ENCODE peak calls at places on chromosome 12, in eight cellular contexts. One of them, this sample, is unnamed.

GRCh38 chr12:39872425-39872824 is 233.5 kb downstream of the SLC2A13 start:
- DNase-seq in upper lobe of left lung: no peak
- DNase-seq in A549: no peak
- DNase-seq in right lobe of liver: no peak
- DNase-seq in heart left ventricle: no peak
- DNase-seq in lower leg skin: no peak
- DNase-seq in esophagus squamous epithelium: no peak
- DNase-seq in tibial nerve: no peak
- DNase-seq in this sample: no peak

GRCh38 chr12:5333096-5333495 is 98.8 kb upstream of the NTF3 start:
- DNase-seq in tibial nerve: no peak
- DNase-seq in A549: no peak
- DNase-seq in heart left ventricle: peak
- DNase-seq in lower leg skin: no peak
- DNase-seq in esophagus squamous epithelium: no peak
- DNase-seq in upper lobe of left lung: no peak
- DNase-seq in right lobe of liver: no peak
- DNase-seq in this sample: no peak

GRCh38 chr12:122124370-122124769 is 45.8 kb downstream of the MLXIP start:
- DNase-seq in upper lobe of left lung: no peak
- DNase-seq in right lobe of liver: peak
- DNase-seq in tibial nerve: no peak
- DNase-seq in esophagus squamous epithelium: no peak
- DNase-seq in heart left ventricle: no peak
- DNase-seq in lower leg skin: no peak
- DNase-seq in A549: no peak
- DNase-seq in this sample: no peak

GRCh38 chr12:103505371-103506236 is 9.8 kb upstream of the C12orf42 start:
- DNase-seq in A549: no peak
- DNase-seq in tibial nerve: no peak
- DNase-seq in lower leg skin: no peak
- DNase-seq in right lobe of liver: no peak
- DNase-seq in upper lobe of left lung: no peak
- DNase-seq in heart left ventricle: no peak
- DNase-seq in esophagus squamous epithelium: no peak
- DNase-seq in this sample: no peak

GRCh38 chr12:3992945-3993344 is 119.7 kb upstream of the PARP11 start:
- DNase-seq in heart left ventricle: no peak
- DNase-seq in esophagus squamous epithelium: no peak
- DNase-seq in right lobe of liver: no peak
- DNase-seq in upper lobe of left lung: no peak
- DNase-seq in lower leg skin: no peak
- DNase-seq in A549: no peak
- DNase-seq in tibial nerve: no peak
- DNase-seq in this sample: no peak

GRCh38 chr12:75020068-75020557 is 189.5 kb downstream of the KCNC2 start:
- DNase-seq in tibial nerve: no peak
- DNase-seq in A549: peak
- DNase-seq in right lobe of liver: no peak
- DNase-seq in heart left ventricle: no peak
- DNase-seq in lower leg skin: no peak
- DNase-seq in esophagus squamous epithelium: no peak
- DNase-seq in upper lobe of left lung: no peak
- DNase-seq in this sample: no peak

GRCh38 chr12:120242275-120242799 is 23.2 kb downstream of the PXN start:
- DNase-seq in esophagus squamous epithelium: no peak
- DNase-seq in right lobe of liver: no peak
- DNase-seq in heart left ventricle: no peak
- DNase-seq in lower leg skin: no peak
- DNase-seq in upper lobe of left lung: no peak
- DNase-seq in A549: no peak
- DNase-seq in tibial nerve: no peak
- DNase-seq in this sample: no peak

GRCh38 chr12:51028811-51029146 is 2.6 kb upstream of the SLC11A2 start:
- DNase-seq in upper lobe of left lung: no peak
- DNase-seq in esophagus squamous epithelium: no peak
- DNase-seq in lower leg skin: no peak
- DNase-seq in right lobe of liver: no peak
- DNase-seq in heart left ventricle: no peak
- DNase-seq in A549: no peak
- DNase-seq in tibial nerve: no peak
- DNase-seq in this sample: no peak

GRCh38 chr12:106144847-106145246 is 6.1 kb upstream of the NUAK1 start:
- DNase-seq in esophagus squamous epithelium: no peak
- DNase-seq in lower leg skin: no peak
- DNase-seq in tibial nerve: no peak
- DNase-seq in A549: no peak
- DNase-seq in heart left ventricle: no peak
- DNase-seq in right lobe of liver: no peak
- DNase-seq in upper lobe of left lung: no peak
- DNase-seq in this sample: no peak

GRCh38 chr12:10191865-10192264 is 13.0 kb downstream of the TMEM52B start:
- DNase-seq in lower leg skin: no peak
- DNase-seq in right lobe of liver: no peak
- DNase-seq in esophagus squamous epithelium: no peak
- DNase-seq in heart left ventricle: no peak
- DNase-seq in tibial nerve: no peak
- DNase-seq in upper lobe of left lung: no peak
- DNase-seq in A549: no peak
- DNase-seq in this sample: no peak

GRCh38 chr12:57386187-57386720 is 44.6 kb downstream of the R3HDM2 start:
- DNase-seq in A549: no peak
- DNase-seq in right lobe of liver: no peak
- DNase-seq in lower leg skin: no peak
- DNase-seq in esophagus squamous epithelium: no peak
- DNase-seq in heart left ventricle: no peak
- DNase-seq in tibial nerve: no peak
- DNase-seq in upper lobe of left lung: peak
- DNase-seq in this sample: no peak

GRCh38 chr12:44317651-44318126 is 481.8 kb downstream of the TMEM117 start:
- DNase-seq in right lobe of liver: no peak
- DNase-seq in A549: peak
- DNase-seq in esophagus squamous epithelium: no peak
- DNase-seq in tibial nerve: no peak
- DNase-seq in heart left ventricle: no peak
- DNase-seq in upper lobe of left lung: no peak
- DNase-seq in lower leg skin: no peak
- DNase-seq in this sample: no peak

GRCh38 chr12:24864796-24865125 is 84.1 kb downstream of the BCAT1 start:
- DNase-seq in right lobe of liver: no peak
- DNase-seq in heart left ventricle: no peak
- DNase-seq in tibial nerve: no peak
- DNase-seq in upper lobe of left lung: no peak
- DNase-seq in A549: no peak
- DNase-seq in esophagus squamous epithelium: no peak
- DNase-seq in lower leg skin: no peak
- DNase-seq in this sample: no peak

GRCh38 chr12:115687094-115687493 is 590.4 kb downstream of the MED13L start:
- DNase-seq in heart left ventricle: no peak
- DNase-seq in lower leg skin: no peak
- DNase-seq in esophagus squamous epithelium: no peak
- DNase-seq in right lobe of liver: no peak
- DNase-seq in upper lobe of left lung: no peak
- DNase-seq in A549: no peak
- DNase-seq in tibial nerve: no peak
- DNase-seq in this sample: no peak

GRCh38 chr12:4829793-4830162 is 79.9 kb upstream of the KCNA1 start:
- DNase-seq in heart left ventricle: no peak
- DNase-seq in esophagus squamous epithelium: no peak
- DNase-seq in right lobe of liver: no peak
- DNase-seq in upper lobe of left lung: no peak
- DNase-seq in lower leg skin: no peak
- DNase-seq in tibial nerve: no peak
- DNase-seq in A549: no peak
- DNase-seq in this sample: no peak

GRCh38 chr12:47110011-47110541 is 30.3 kb upstream of the AMIGO2 start:
- DNase-seq in lower leg skin: no peak
- DNase-seq in heart left ventricle: no peak
- DNase-seq in right lobe of liver: no peak
- DNase-seq in upper lobe of left lung: no peak
- DNase-seq in A549: no peak
- DNase-seq in esophagus squamous epithelium: no peak
- DNase-seq in tibial nerve: no peak
- DNase-seq in this sample: no peak

GRCh38 chr12:27524839-27525238 is 833 bp downstream of the PPFIBP1 start:
- DNase-seq in A549: peak
- DNase-seq in right lobe of liver: no peak
- DNase-seq in esophagus squamous epithelium: no peak
- DNase-seq in heart left ventricle: no peak
- DNase-seq in tibial nerve: no peak
- DNase-seq in lower leg skin: no peak
- DNase-seq in upper lobe of left lung: no peak
- DNase-seq in this sample: no peak

GRCh38 chr12:46154221-46154975 is 114.4 kb downstream of the SLC38A1 start:
- DNase-seq in A549: peak
- DNase-seq in lower leg skin: no peak
- DNase-seq in upper lobe of left lung: no peak
- DNase-seq in right lobe of liver: no peak
- DNase-seq in heart left ventricle: no peak
- DNase-seq in tibial nerve: no peak
- DNase-seq in esophagus squamous epithelium: no peak
- DNase-seq in this sample: no peak

GRCh38 chr12:3129301-3130052 is 52.3 kb downstream of the TSPAN9 start:
- DNase-seq in A549: no peak
- DNase-seq in right lobe of liver: no peak
- DNase-seq in lower leg skin: no peak
- DNase-seq in tibial nerve: no peak
- DNase-seq in upper lobe of left lung: no peak
- DNase-seq in heart left ventricle: no peak
- DNase-seq in esophagus squamous epithelium: no peak
- DNase-seq in this sample: no peak

GRCh38 chr12:95877622-95878021 is 18.9 kb downstream of the SNRPF start:
- DNase-seq in A549: no peak
- DNase-seq in upper lobe of left lung: no peak
- DNase-seq in right lobe of liver: no peak
- DNase-seq in lower leg skin: no peak
- DNase-seq in heart left ventricle: no peak
- DNase-seq in esophagus squamous epithelium: no peak
- DNase-seq in tibial nerve: no peak
- DNase-seq in this sample: no peak

GRCh38 chr12:112005419-112006395 is 7.3 kb downstream of the TMEM116 start:
- DNase-seq in esophagus squamous epithelium: no peak
- DNase-seq in right lobe of liver: no peak
- DNase-seq in lower leg skin: no peak
- DNase-seq in heart left ventricle: peak
- DNase-seq in upper lobe of left lung: no peak
- DNase-seq in tibial nerve: no peak
- DNase-seq in A549: peak
- DNase-seq in this sample: no peak
- TF ChIP-seq POLR2A in esophagus squamous epithelium: no peak
- TF ChIP-seq POLR2A in right lobe of liver: no peak
- TF ChIP-seq POLR2A in lower leg skin: no peak
- TF ChIP-seq POLR2A in heart left ventricle: no peak
- TF ChIP-seq POLR2A in upper lobe of left lung: no peak
- TF ChIP-seq POLR2A in tibial nerve: no peak
- TF ChIP-seq POLR2A in A549: no peak
- TF ChIP-seq POLR2A in this sample: no peak

GRCh38 chr12:62792526-62792925 is 142.4 kb downstream of the PPM1H start:
- DNase-seq in tibial nerve: no peak
- DNase-seq in A549: no peak
- DNase-seq in heart left ventricle: no peak
- DNase-seq in esophagus squamous epithelium: no peak
- DNase-seq in upper lobe of left lung: no peak
- DNase-seq in right lobe of liver: no peak
- DNase-seq in lower leg skin: no peak
- DNase-seq in this sample: no peak
- TF ChIP-seq POLR2A in tibial nerve: no peak
- TF ChIP-seq POLR2A in A549: no peak
- TF ChIP-seq POLR2A in heart left ventricle: no peak
- TF ChIP-seq POLR2A in esophagus squamous epithelium: no peak
- TF ChIP-seq POLR2A in upper lobe of left lung: no peak
- TF ChIP-seq POLR2A in right lobe of liver: no peak
- TF ChIP-seq POLR2A in lower leg skin: no peak
- TF ChIP-seq POLR2A in this sample: no peak

DNA sequence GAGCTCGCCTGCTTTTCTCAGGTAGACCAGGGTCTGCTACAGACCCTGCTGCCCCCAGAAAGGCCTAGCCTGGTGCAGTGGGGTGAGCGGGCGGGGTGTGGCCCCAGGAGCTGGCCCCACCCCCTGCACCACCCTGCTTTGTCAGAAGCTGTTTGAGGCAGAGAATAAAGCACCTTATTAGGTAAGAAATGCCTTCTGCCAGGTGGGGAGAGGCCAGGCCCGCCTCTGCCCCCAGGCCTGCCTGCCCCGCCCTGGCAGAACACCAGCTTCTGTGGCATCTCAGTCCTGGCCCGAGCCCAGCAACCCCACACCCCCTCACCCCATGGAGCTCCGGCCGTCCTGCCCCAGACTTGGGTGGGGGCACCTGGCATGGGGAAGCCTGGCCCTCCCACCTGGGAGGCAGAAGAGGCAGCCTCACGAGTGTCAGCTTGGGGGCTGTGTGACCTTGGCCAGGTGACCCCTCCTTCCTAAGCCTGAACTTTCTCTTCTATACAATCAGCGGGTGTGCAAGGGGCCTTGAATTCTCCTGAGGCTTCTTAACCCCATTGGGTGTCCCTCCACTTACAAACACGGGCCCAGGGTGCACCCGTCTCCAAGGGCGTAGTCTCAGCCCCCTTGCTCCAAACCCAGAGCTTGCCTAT is 43.2 kb downstream of the KRT80 start:
- DNase-seq in heart left ventricle: no peak
- DNase-seq in A549: peak
- DNase-seq in upper lobe of left lung: peak
- DNase-seq in lower leg skin: peak
- DNase-seq in tibial nerve: no peak
- DNase-seq in esophagus squamous epithelium: no peak
- DNase-seq in right lobe of liver: no peak
- DNase-seq in this sample: no peak
- TF ChIP-seq POLR2A in heart left ventricle: no peak
- TF ChIP-seq POLR2A in A549: no peak
- TF ChIP-seq POLR2A in upper lobe of left lung: no peak
- TF ChIP-seq POLR2A in lower leg skin: no peak
- TF ChIP-seq POLR2A in tibial nerve: no peak
- TF ChIP-seq POLR2A in esophagus squamous epithelium: peak
- TF ChIP-seq POLR2A in right lobe of liver: no peak
- TF ChIP-seq POLR2A in this sample: no peak

GRCh38 chr12:12725086-12725955 is 8.2 kb downstream of the CDKN1B start:
- DNase-seq in upper lobe of left lung: peak
- DNase-seq in esophagus squamous epithelium: peak
- DNase-seq in tibial nerve: peak
- DNase-seq in heart left ventricle: peak
- DNase-seq in A549: peak
- DNase-seq in right lobe of liver: peak
- DNase-seq in lower leg skin: peak
- DNase-seq in this sample: peak

GRCh38 chr12:12723681-12724420 is 6.7 kb downstream of the CDKN1B start:
- DNase-seq in A549: peak
- DNase-seq in heart left ventricle: peak
- DNase-seq in lower leg skin: no peak
- DNase-seq in tibial nerve: no peak
- DNase-seq in esophagus squamous epithelium: no peak
- DNase-seq in right lobe of liver: peak
- DNase-seq in upper lobe of left lung: peak
- DNase-seq in this sample: peak

GRCh38 chr12:12724421-12725085 is 7.4 kb downstream of the CDKN1B start:
- DNase-seq in upper lobe of left lung: no peak
- DNase-seq in tibial nerve: no peak
- DNase-seq in A549: no peak
- DNase-seq in right lobe of liver: no peak
- DNase-seq in esophagus squamous epithelium: no peak
- DNase-seq in lower leg skin: no peak
- DNase-seq in heart left ventricle: no peak
- DNase-seq in this sample: no peak

GRCh38 chr12:12726543-12727093 is 9.4 kb downstream of the CDKN1B start:
- DNase-seq in lower leg skin: no peak
- DNase-seq in A549: peak
- DNase-seq in heart left ventricle: no peak
- DNase-seq in right lobe of liver: no peak
- DNase-seq in tibial nerve: no peak
- DNase-seq in upper lobe of left lung: no peak
- DNase-seq in esophagus squamous epithelium: no peak
- DNase-seq in this sample: no peak

GRCh38 chr12:12725956-12726542 is 8.9 kb downstream of the CDKN1B start:
- DNase-seq in esophagus squamous epithelium: no peak
- DNase-seq in tibial nerve: no peak
- DNase-seq in upper lobe of left lung: peak
- DNase-seq in heart left ventricle: no peak
- DNase-seq in lower leg skin: no peak
- DNase-seq in A549: no peak
- DNase-seq in right lobe of liver: no peak
- DNase-seq in this sample: no peak
- TF ChIP-seq POLR2A in esophagus squamous epithelium: no peak
- TF ChIP-seq POLR2A in tibial nerve: no peak
- TF ChIP-seq POLR2A in upper lobe of left lung: no peak
- TF ChIP-seq POLR2A in heart left ventricle: no peak
- TF ChIP-seq POLR2A in lower leg skin: no peak
- TF ChIP-seq POLR2A in A549: no peak
- TF ChIP-seq POLR2A in right lobe of liver: peak
- TF ChIP-seq POLR2A in this sample: no peak

This sample was measured in ovary.